ENCODE peak calls at places on chromosomes 2 and 18, in four cellular contexts. V is right atrium auricular region; A is CD8-positive, alpha-beta T cell; S is CD4-positive, alpha-beta memory T cell. U is an unnamed sample.
A peak's percentile ranks its signal among the peaks of the same experiment; 100 is the strongest.

GRCh38 chr2:74498500-74499268 is 719 bp downstream of the LBX2 start:
- DNase-seq in S (no peak), A (no peak), V (no peak), U (no peak)

GRCh38 chr2:107338571-107338970 is 452.6 kb upstream of the ST6GAL2 start:
- DNase-seq in S (no peak), V (no peak), A (no peak), U (no peak)

GRCh38 chr2:199988176-199988575 is 32.8 kb downstream of the MAIP1 start:
- DNase-seq in S (no peak), A (no peak), V (no peak), U (no peak)

GRCh38 chr2:74566423-74567085 is 12.0 kb downstream of the DOK1 start:
- DNase-seq in S (no peak), A (no peak), V (no peak), U (no peak)

GRCh38 chr2:16012626-16013501 is 72.5 kb downstream of the MYCN start:
- DNase-seq in S (no peak), V (no peak), A (no peak), U (no peak)

GRCh38 chr2:96505231-96505889 is at the start of gene NEURL3:
- DNase-seq in S (no peak), V (peak; percentile 50), A (no peak), U (no peak)

GRCh38 chr2:223735659-223736244 is 101.6 kb downstream of the AP1S3 start:
- DNase-seq in S (no peak), A (no peak), V (no peak), U (no peak)

GRCh38 chr18:37421349-37422080 is 144.1 kb downstream of the CELF4 start:
- DNase-seq in S (no peak), A (no peak), V (no peak), U (no peak)

GRCh38 chr2:119407430-119408220 is 24.0 kb upstream of the TMEM37 start:
- DNase-seq in A (peak; percentile 11), S (no peak), V (no peak), U (no peak)

GRCh38 chr18:59200787-59201186 is 19.2 kb upstream of the GRP start:
- DNase-seq in A (no peak), S (no peak), V (no peak), U (no peak)

GRCh38 chr2:101096619-101097142 is 54.5 kb downstream of the TBC1D8 start:
- DNase-seq in V (no peak), S (no peak), A (no peak), U (no peak)

GRCh38 chr18:79395761-79396404 is at the start of gene NFATC1:
- DNase-seq in S (peak; percentile 91), V (peak; percentile 89), A (peak; percentile 30), U (peak; percentile 81)

GRCh38 chr2:133177196-133177595 is 391.1 kb downstream of the NCKAP5 start:
- DNase-seq in S (no peak), A (no peak), V (no peak), U (no peak)

GRCh38 chr2:9099341-9099751 is 95.9 kb upstream of the MBOAT2 start:
- DNase-seq in S (no peak), A (no peak), V (no peak), U (no peak)

GRCh38 chr2:105329197-105329554 is 359 bp downstream of the TGFBRAP1 start:
- DNase-seq in V (no peak), A (no peak), S (no peak), U (no peak)
- H3K27ac ChIP-seq in V (peak overlapping the region; percentile 83), A (peak overlapping the region; percentile 46), S (peak overlapping the region; percentile 61), U (peak overlapping the region; percentile 86)

GRCh38 chr18:73316513-73316912 is 448.7 kb upstream of the NETO1 start:
- DNase-seq in S (no peak), A (no peak), V (no peak), U (no peak)
- H3K9me3 ChIP-seq in S (no peaks in the 10 kb centered on the region), A (no peaks in the 10 kb centered on the region), V (no peaks in the 10 kb centered on the region), U (no peaks in the 10 kb centered on the region)

GRCh38 chr2:62423883-62424458 is 82.0 kb downstream of the TMEM17 start:
- DNase-seq in A (no peak), V (peak; percentile 44), S (no peak), U (no peak)

GRCh38 chr2:62426005-62426912 is 79.7 kb downstream of the TMEM17 start:
- DNase-seq in A (no peak), S (no peak), V (peak; percentile 44), U (no peak)

GRCh38 chr2:62423235-62423634 is 82.8 kb downstream of the TMEM17 start:
- DNase-seq in V (peak; percentile 43), S (no peak), A (no peak), U (no peak)

GRCh38 chr2:62427146-62427545 is 78.8 kb downstream of the TMEM17 start:
- DNase-seq in A (no peak), V (peak; percentile 16), S (no peak), U (no peak)

DNA sequence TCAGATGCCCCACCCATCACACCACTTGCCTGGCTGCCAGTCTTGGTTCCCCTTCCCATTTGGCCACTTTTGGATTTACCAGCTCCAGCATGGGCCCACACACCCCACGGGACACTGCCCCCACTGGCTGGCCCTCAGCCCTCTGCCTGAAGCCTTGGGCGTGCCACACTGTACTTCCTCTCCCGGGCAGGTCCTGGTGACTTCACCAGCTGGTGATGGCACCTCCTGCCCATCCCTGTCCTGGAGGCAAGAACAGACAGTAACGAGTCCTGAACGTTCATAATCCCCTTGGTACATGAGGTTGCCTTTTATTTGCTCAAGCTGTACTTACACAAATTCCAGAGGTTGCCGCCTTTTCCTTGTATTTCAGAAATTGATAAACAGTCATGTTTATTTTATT is 81.1 kb downstream of the TMEM17 start:
- DNase-seq in S (no peak), V (peak; percentile 53), A (no peak), U (no peak)
- H3K27ac ChIP-seq in S (no peak overlapping the region), V (no peak overlapping the region), A (no peak overlapping the region), U (no peak overlapping the region)

DNA sequence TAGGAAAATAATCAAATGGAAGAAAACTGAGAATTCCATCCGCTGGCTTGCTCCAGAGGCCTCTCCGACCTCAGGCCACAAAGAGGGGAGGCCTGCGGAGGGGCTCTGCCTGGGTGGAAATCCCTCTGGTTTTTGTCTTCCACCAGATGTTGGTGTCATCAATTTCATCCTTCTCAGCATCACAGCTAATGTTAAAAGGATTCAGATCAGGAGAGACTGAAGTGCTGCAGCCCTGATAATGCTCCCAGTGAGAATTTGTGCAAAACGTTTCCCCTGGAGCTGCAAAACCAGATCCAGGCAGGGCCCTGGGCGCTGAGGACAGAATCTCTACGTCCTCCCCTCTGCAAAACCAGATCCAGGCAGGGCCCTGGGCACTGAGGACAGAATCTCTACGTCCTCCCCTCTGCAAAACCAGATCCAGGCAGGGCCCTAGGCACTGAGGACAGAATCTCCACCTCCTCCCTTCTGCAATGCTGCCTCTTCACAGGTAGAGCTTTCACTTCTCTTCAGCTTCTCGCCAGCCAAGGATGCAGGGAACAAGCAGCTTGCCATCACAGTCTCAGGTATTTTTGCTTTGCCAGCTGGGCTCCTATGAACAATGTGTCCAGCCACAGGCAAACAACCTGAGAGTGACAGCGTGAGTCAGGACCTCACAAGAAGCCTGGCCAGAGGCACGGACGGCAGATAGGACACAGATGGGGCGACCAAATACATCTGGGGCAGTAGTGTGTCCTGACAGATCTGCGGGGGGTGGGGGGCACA is 81.2 kb downstream of the TMEM18 start:
- DNase-seq in A (no peak), S (no peak), V (no peak), U (no peak)
- H3K9me3 ChIP-seq in A (no peaks in the 10 kb centered on the region), S (no peaks in the 10 kb centered on the region), V (no peaks in the 10 kb centered on the region), U (no peaks in the 10 kb centered on the region)

GRCh38 chr2:174607989-174608865 is 10.6 kb upstream of the WIPF1 start:
- DNase-seq in S (peak; percentile 88), V (no peak), A (no peak), U (no peak)
- H3K27ac ChIP-seq in S (peak overlapping the region; percentile 77), V (no peak overlapping the region), A (no peak overlapping the region), U (peak overlapping the region; percentile 48)

DNA sequence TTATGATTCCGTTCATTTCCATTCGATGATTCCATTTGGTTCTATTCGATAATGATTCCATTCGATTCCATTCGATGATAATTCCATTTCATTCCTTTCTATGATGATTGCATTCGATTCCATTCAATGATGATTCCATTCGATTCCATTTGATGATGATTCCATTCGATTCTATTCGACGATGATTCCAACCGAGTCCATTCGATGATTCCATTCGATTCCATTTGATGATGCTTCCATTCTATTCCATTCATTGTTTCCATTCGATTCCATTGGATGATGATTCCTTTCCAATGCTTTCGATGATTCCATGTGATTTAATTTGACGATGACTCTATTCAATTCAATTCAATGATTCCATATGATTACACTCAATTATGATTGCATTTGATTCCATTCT is 1093.5 kb downstream of the RPIA start:
- DNase-seq in A (no peak), S (no peak), V (no peak), U (no peak)
- H3K9me3 ChIP-seq in A (peaks cover 17% of the 10 kb centered on the region), S (peaks cover 7% of the 10 kb centered on the region), V (peaks cover 89% of the 10 kb centered on the region), U (no peaks in the 10 kb centered on the region)

GRCh38 chr18:55549474-55550104 is 38.4 kb downstream of the TCF4 start:
- DNase-seq in V (no peak), S (no peak), A (no peak), U (no peak)

GRCh38 chr18:55546873-55547704 is 40.9 kb downstream of the TCF4 start:
- DNase-seq in S (no peak), A (no peak), V (peak; percentile 63), U (peak; percentile 22)

GRCh38 chr18:55544028-55544427 is 44.0 kb downstream of the TCF4 start:
- DNase-seq in S (no peak), A (no peak), V (no peak), U (no peak)

GRCh38 chr18:55551227-55551626 is 36.8 kb downstream of the TCF4 start:
- DNase-seq in S (no peak), A (no peak), V (no peak), U (no peak)

GRCh38 chr18:55547705-55548056 is 40.3 kb downstream of the TCF4 start:
- DNase-seq in S (no peak), V (no peak), A (no peak), U (no peak)
- H3K27ac ChIP-seq in S (no peak overlapping the region), V (peak overlapping the region; percentile 2), A (no peak overlapping the region), U (no peak overlapping the region)

GRCh38 chr18:6546229-6546628 is 131.5 kb upstream of the L3MBTL4 start:
- DNase-seq in A (no peak), S (no peak), V (no peak), U (no peak)

GRCh38 chr18:6543330-6543908 is 128.7 kb upstream of the L3MBTL4 start:
- DNase-seq in A (no peak), S (no peak), V (no peak), U (no peak)

GRCh38 chr18:6547476-6547875 is 132.8 kb upstream of the L3MBTL4 start:
- DNase-seq in S (no peak), A (no peak), V (no peak), U (no peak)

GRCh38 chr18:6537468-6537867 is 122.8 kb upstream of the L3MBTL4 start:
- DNase-seq in A (no peak), V (no peak), S (no peak), U (no peak)

DNA sequence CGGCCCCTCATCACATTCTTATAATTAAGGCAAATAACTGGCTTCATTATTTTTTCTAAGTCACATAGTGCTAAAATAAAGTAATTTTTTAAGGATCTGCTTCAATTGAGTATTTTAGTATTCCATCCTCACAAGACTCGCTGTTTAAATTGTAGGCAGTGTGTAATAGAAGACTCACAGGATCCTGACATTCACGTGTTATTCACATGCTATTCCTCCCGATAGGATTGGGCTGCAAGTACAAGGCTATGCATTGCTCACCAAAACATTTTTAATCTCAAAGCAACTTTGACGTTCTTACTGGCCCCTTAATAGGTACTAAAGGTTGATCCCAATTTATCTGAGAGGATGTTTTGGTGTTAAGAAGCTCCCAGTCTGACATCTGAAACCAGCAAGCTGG is 127.6 kb upstream of the L3MBTL4 start:
- DNase-seq in A (no peak), S (no peak), V (no peak), U (no peak)
- H3K9me3 ChIP-seq in A (no peaks in the 10 kb centered on the region), S (no peaks in the 10 kb centered on the region), V (no peaks in the 10 kb centered on the region), U (no peaks in the 10 kb centered on the region)